ENCODE peak calls at places on chromosomes 11 and 22, in four cellular contexts. Z, O, I and J are unnamed samples.

GRCh38 chr11:6405039-6405667 is 13.7 kb downstream of the APBB1 start:
- DNase-seq in Z (no peak), O (no peak), I (no peak), J (no peak)

GRCh38 chr22:47629791-47630655 is 867.6 kb downstream of the TBC1D22A start:
- DNase-seq in Z (no peak), O (no peak), I (no peak), J (no peak)

GRCh38 chr11:126392638-126393023 is 37.1 kb downstream of the ST3GAL4 start:
- DNase-seq in Z (no peak), O (no peak), I (no peak), J (no peak)

GRCh38 chr11:112971200-112971599 is 10.0 kb downstream of the NCAM1 start:
- DNase-seq in Z (no peak), O (no peak), I (no peak), J (no peak)

GRCh38 chr11:129319201-129319600 is 56.4 kb upstream of the BARX2 start:
- DNase-seq in Z (no peak), O (no peak), I (no peak), J (no peak)

GRCh38 chr11:3802016-3802790 is 4.8 kb upstream of the NUP98 start:
- DNase-seq in Z (no peak), O (no peak), I (no peak), J (no peak)

GRCh38 chr22:50182176-50183081 is 3.3 kb upstream of the TRABD start:
- DNase-seq in Z (no peak), O (no peak), I (no peak), J (no peak)

GRCh38 chr22:37643225-37643847 is 3.9 kb downstream of the SH3BP1 start:
- DNase-seq in Z (no peak), O (peak; percentile 90), I (peak; percentile 56), J (peak; percentile 90)

GRCh38 chr22:22508274-22509176 is at the start of gene ZNF280B:
- DNase-seq in Z (peak; percentile 14), O (peak; percentile 77), I (peak; percentile 33), J (peak; percentile 79)

GRCh38 chr22:37749831-37750595 is 53.2 kb downstream of the TRIOBP start:
- DNase-seq in Z (no peak), O (no peak), I (no peak), J (no peak)

GRCh38 chr11:60165946-60166345 is 16.9 kb downstream of the MS4A6A start:
- DNase-seq in Z (no peak), O (no peak), I (no peak), J (no peak)

GRCh38 chr22:17867160-17867785 is 93.0 kb upstream of the BID start:
- DNase-seq in Z (no peak), O (no peak), I (no peak), J (no peak)

GRCh38 chr11:92869716-92870115 is 99.7 kb upstream of the MTNR1B start:
- DNase-seq in Z (no peak), O (no peak), I (no peak), J (no peak)

GRCh38 chr22:23384451-23384850 is 195.6 kb downstream of the IGLL1 start:
- DNase-seq in Z (no peak), O (no peak), I (no peak), J (no peak)

GRCh38 chr22:46652081-46652929 is 32.1 kb downstream of the GRAMD4 start:
- DNase-seq in Z (no peak), O (no peak), I (no peak), J (no peak)

GRCh38 chr11:108593910-108594434 is 404 bp upstream of the EXPH5 start:
- DNase-seq in Z (no peak), O (no peak), I (no peak), J (no peak)

GRCh38 chr22:47448231-47449035 is 686.0 kb downstream of the TBC1D22A start:
- DNase-seq in Z (no peak), O (no peak), I (no peak), J (no peak)

GRCh38 chr11:111359223-111360149 is 19.6 kb downstream of the POU2AF1 start:
- DNase-seq in Z (no peak), O (no peak), I (no peak), J (no peak)
- TF ChIP-seq CTCF in Z (no peak), O (no peak), I (no peak), J (no peak)

DNA sequence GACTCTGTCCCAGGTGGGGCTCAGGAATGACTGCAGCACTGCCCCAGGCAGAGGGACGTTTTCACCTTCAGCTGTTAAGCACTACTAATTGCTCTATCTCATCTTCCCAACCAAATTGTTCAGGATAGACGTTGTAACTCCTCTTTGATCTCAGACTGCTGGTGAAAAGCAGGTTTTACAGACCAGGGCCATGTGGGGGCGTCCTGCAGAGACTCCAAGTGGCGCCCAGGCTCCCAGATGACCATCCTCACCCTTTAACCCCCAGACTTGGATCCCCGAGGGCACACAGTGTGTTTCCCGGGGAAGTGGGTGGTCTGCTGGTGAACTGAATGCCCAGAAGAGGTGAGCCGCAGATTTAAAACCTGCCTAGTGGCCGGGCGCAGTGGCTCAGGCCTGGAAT is 23.9 kb downstream of the FADD start:
- DNase-seq in Z (no peak), O (no peak), I (no peak), J (no peak)
- TF ChIP-seq CTCF in Z (peak; percentile 15), O (peak; percentile 30), I (peak; percentile 42), J (no peak)

GRCh38 chr11:76693791-76694190 is 23.2 kb upstream of the LRRC32 start:
- DNase-seq in Z (no peak), O (no peak), I (no peak), J (no peak)

GRCh38 chr11:76696756-76697155 is 26.2 kb upstream of the LRRC32 start:
- DNase-seq in Z (no peak), O (no peak), I (no peak), J (no peak)

GRCh38 chr11:76694664-76695063 is 24.1 kb upstream of the LRRC32 start:
- DNase-seq in Z (peak; percentile 14), O (no peak), I (no peak), J (no peak)

GRCh38 chr11:76695767-76696166 is 25.2 kb upstream of the LRRC32 start:
- DNase-seq in Z (no peak), O (no peak), I (no peak), J (no peak)

GRCh38 chr11:76695133-76695532 is 24.6 kb upstream of the LRRC32 start:
- DNase-seq in Z (no peak), O (no peak), I (no peak), J (no peak)
- TF ChIP-seq CTCF in Z (no peak), O (no peak), I (no peak), J (no peak)

GRCh38 chr22:19494001-19494560 is 14.4 kb downstream of the CDC45 start:
- DNase-seq in Z (no peak), O (no peak), I (no peak), J (no peak)

GRCh38 chr22:19497245-19497644 is 17.5 kb downstream of the CDC45 start:
- DNase-seq in Z (no peak), O (no peak), I (no peak), J (no peak)

GRCh38 chr22:19496324-19496630 is 16.6 kb downstream of the CDC45 start:
- DNase-seq in Z (no peak), O (no peak), I (no peak), J (no peak)

GRCh38 chr22:19494676-19495173 is 15.0 kb downstream of the CDC45 start:
- DNase-seq in Z (no peak), O (no peak), I (no peak), J (no peak)

DNA sequence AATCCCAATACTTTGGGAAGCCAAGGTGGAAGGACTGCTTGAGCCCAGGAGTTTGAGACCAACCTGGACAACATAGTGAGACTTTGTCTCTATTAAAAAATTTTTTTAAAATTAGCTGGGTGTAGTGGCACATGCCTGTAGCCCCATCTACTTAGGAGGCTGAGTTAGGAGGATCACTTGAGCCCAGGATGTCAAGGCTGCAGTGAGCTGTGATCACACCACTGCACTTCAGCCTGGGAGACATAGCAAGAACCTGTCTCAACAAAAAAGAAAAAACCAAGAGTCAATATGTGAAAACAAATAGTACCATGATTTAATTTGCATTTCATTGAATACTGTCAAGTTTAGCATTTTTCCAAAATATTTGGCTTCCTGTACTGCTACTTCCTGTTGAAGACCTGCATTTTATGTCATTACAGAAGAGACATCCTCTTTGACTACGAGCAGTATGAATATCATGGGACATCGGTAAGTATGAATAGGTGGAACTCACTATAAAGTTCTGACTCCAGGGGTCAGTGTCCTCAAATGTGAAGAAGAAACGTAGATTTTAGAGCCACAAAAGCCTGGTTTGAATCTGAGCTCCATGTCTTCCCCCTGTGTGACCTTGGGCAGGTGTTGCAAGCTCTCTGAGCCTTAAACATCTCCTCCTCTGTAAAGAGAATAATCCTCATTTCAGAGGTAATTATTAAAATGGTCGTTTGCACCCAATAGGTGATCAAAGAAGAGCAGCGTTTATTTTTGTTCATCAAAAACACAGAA is 16.0 kb downstream of the CDC45 start:
- DNase-seq in Z (no peak), O (no peak), I (no peak), J (no peak)
- TF ChIP-seq CTCF in Z (peak; percentile 9), O (peak; percentile 15), I (no peak), J (no peak)

GRCh38 chr22:25374871-25375270 is 155.4 kb downstream of the CRYBB2 start:
- DNase-seq in Z (no peak), O (no peak), I (no peak), J (no peak)

GRCh38 chr22:25373961-25374360 is 154.5 kb downstream of the CRYBB2 start:
- DNase-seq in Z (no peak), O (no peak), I (no peak), J (no peak)

GRCh38 chr22:25377699-25378098 is 158.3 kb downstream of the CRYBB2 start:
- DNase-seq in Z (no peak), O (no peak), I (no peak), J (no peak)

GRCh38 chr22:25372000-25372595 is 152.7 kb downstream of the CRYBB2 start:
- DNase-seq in Z (no peak), O (no peak), I (no peak), J (no peak)

DNA sequence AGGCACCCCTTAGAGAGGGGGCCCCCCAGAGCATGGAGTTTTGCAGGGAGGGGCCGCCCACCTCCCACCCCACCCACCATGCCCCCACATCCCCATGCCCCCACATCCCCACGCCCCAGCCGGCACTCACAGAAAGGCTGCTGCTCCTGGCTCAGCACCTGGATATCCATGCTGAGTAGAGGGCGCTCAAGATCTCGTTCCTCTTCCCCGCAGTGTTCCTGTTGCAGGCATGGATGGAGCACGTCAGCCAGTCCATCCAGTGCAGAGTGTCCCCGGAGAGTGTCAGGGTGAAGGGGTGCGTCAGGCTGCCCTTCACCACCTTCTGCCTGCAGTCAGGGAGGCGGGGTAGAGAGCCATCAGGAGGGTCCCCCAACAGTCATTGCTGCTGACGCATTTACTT is 156.2 kb downstream of the CRYBB2 start:
- DNase-seq in Z (no peak), O (no peak), I (no peak), J (no peak)
- TF ChIP-seq CTCF in Z (no peak), O (no peak), I (no peak), J (no peak)

GRCh38 chr11:46976182-46976854 is 39.8 kb downstream of the CSTPP1 start:
- DNase-seq in Z (no peak), O (no peak), I (no peak), J (no peak)

GRCh38 chr11:46970913-46971625 is 34.5 kb downstream of the CSTPP1 start:
- DNase-seq in Z (no peak), O (no peak), I (no peak), J (no peak)

GRCh38 chr11:46969379-46969778 is 32.8 kb downstream of the CSTPP1 start:
- DNase-seq in Z (no peak), O (no peak), I (no peak), J (no peak)

GRCh38 chr11:46972821-46973220 is 36.3 kb downstream of the CSTPP1 start:
- DNase-seq in Z (no peak), O (no peak), I (no peak), J (no peak)

GRCh38 chr11:46972343-46972742 is 35.8 kb downstream of the CSTPP1 start:
- DNase-seq in Z (no peak), O (no peak), I (no peak), J (no peak)
- TF ChIP-seq CTCF in Z (no peak), O (no peak), I (no peak), J (no peak)